ENCODE peak calls at places on chromosomes 2 and 18, in four cellular contexts. H, F, Y and E are unnamed samples.

GRCh38 chr2:229719926-229720652 is 5.7 kb upstream of the DNER start:
- DNase-seq in Y (peak), H (no peak), F (no peak), E (no peak)

GRCh38 chr2:239559417-239560261 is 158.8 kb upstream of the HDAC4 start:
- DNase-seq in Y (no peak), F (no peak), H (no peak), E (no peak)

GRCh38 chr2:69395866-69396265 is 8.8 kb upstream of the GFPT1 start:
- DNase-seq in Y (peak), H (no peak), F (no peak), E (no peak)

GRCh38 chr2:136653836-136654235 is 111.5 kb upstream of the THSD7B start:
- DNase-seq in H (no peak), Y (no peak), F (no peak), E (no peak)

GRCh38 chr2:107137711-107138110 is 251.7 kb upstream of the ST6GAL2 start:
- DNase-seq in Y (no peak), H (no peak), F (no peak), E (no peak)

GRCh38 chr2:30354621-30355020 is 92.4 kb upstream of the LCLAT1 start:
- DNase-seq in F (no peak), Y (peak), H (no peak), E (no peak)

GRCh38 chr2:182821172-182821571 is 45.3 kb downstream of the FRZB start:
- DNase-seq in F (no peak), Y (peak), H (no peak), E (no peak)

GRCh38 chr2:200352631-200353030 is 46.1 kb downstream of the SPATS2L start:
- DNase-seq in Y (peak), H (peak), F (no peak), E (peak)

GRCh38 chr2:63790913-63791312 is 50.8 kb upstream of the UGP2 start:
- DNase-seq in F (no peak), H (no peak), Y (peak), E (peak)

GRCh38 chr2:196266855-196267254 is 95.5 kb upstream of the STK17B start:
- DNase-seq in Y (no peak), H (no peak), F (no peak), E (peak)

GRCh38 chr2:150856596-150857281 is 369.3 kb upstream of the RND3 start:
- DNase-seq in H (no peak), Y (peak), F (no peak), E (no peak)

GRCh38 chr2:179694963-179695362 is 166.4 kb downstream of the ZNF385B start:
- DNase-seq in F (no peak), Y (no peak), H (no peak), E (no peak)

GRCh38 chr2:6639870-6640639 is 225.7 kb downstream of the CMPK2 start:
- DNase-seq in H (peak), F (peak), Y (no peak), E (no peak)

GRCh38 chr2:44244135-44244871 is 31.0 kb upstream of the SLC3A1 start:
- DNase-seq in F (peak), H (peak), Y (peak), E (peak)

GRCh38 chr2:42877936-42878335 is 85.6 kb upstream of the HAAO start:
- DNase-seq in Y (no peak), F (no peak), H (no peak), E (no peak)

GRCh38 chr2:46195819-46196218 is 101.4 kb upstream of the EPAS1 start:
- DNase-seq in F (no peak), H (no peak), Y (no peak), E (no peak)
- H3K14ac ChIP-seq in F (no peak), H (no peak), Y (no peak), E (no peak)

GRCh38 chr2:215904101-215904500 is 109.2 kb downstream of the MREG start:
- DNase-seq in Y (peak), H (no peak), F (no peak), E (peak)
- H2BK5ac ChIP-seq in Y (no peak), H (no peak), F (no peak), E (no peak)

GRCh38 chr18:79507076-79507545 is 111.4 kb downstream of the NFATC1 start:
- DNase-seq in Y (no peak), H (no peak), F (no peak), E (no peak)
- H2AFZ ChIP-seq in Y (peak), H (peak), F (no peak), E (no peak)

GRCh38 chr2:233035426-233036161 is 3.1 kb downstream of the NEU2 start:
- DNase-seq in H (no peak), Y (no peak), F (no peak), E (no peak)
- H3K14ac ChIP-seq in H (no peak), Y (no peak), F (no peak), E (peak)

GRCh38 chr2:66034467-66034866 is 400.5 kb upstream of the MEIS1 start:
- DNase-seq in F (no peak), H (no peak), Y (no peak), E (no peak)
- H2BK5ac ChIP-seq in F (no peak), H (no peak), Y (no peak), E (no peak)

GRCh38 chr2:133888816-133889215 is 320.6 kb upstream of the NCKAP5 start:
- DNase-seq in Y (no peak), F (no peak), H (no peak), E (no peak)
- H2AFZ ChIP-seq in Y (no peak), F (no peak), H (no peak), E (no peak)

DNA sequence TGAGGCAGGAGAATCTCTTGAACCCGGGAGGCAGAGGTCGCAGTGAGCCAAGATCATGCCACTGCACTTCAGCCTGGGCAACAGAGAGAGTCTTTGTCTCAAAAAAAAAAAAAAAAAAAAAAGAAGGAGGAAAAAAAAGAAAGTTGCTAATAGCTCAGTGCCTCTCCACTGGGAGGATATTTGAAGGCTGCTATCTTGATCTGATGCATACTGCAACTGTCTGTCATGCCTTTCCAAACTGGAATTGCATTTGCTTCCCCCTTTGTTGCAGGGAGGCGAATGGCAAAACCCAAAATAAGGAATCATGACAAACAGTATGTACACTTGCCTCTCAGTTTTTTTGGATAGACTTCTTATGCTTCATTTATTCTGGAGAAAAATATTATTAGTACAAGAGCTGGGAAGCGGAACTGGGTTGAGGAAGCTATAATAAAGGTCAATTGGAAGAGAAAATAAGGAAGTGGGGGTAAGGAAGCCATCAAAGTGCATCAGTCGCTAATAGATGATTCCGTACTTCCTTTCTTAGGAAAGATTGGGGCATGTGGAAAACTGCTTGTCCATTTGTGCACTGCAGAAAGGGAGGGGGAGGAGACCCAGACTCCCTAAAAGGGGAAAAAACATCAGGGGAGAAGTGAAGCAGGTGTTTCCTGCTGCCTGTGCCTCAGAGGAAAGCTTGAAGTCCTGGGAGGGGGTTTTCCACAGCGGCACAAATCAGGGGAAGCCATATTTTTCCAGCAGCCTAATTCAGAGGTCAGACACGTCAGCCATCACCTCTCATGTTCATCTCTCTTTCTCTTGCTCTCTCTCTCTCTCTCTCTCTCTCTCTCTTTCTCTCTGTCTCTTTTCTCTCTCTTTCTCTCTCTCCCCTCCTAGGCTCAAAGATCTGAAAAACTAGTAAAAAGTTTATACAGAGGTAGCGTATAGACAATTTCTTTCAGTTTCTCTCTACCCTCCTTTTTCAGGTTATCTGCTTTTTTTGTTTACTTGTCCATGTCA is 301.4 kb upstream of the TNP1 start:
- DNase-seq in Y (no peak), F (no peak), H (no peak), E (peak)
- H3K14ac ChIP-seq in Y (peak), F (no peak), H (no peak), E (no peak)

GRCh38 chr2:236735742-236736360 is 166.2 kb downstream of the ACKR3 start:
- DNase-seq in Y (no peak), F (no peak), H (no peak), E (no peak)
- H2BK5ac ChIP-seq in Y (no peak), F (no peak), H (peak), E (no peak)